ENCODE peak calls at places on chromosomes 11 and 22, in four cellular contexts. Z, C, D and W are unnamed samples.

GRCh38 chr11:120569903-120570302 is 58.4 kb downstream of the GRIK4 start:
- DNase-seq in C (no peak), D (no peak), Z (no peak), W (no peak)

GRCh38 chr22:36027579-36027959 is 1.1 kb downstream of the RBFOX2 start:
- DNase-seq in D (no peak), C (no peak), Z (no peak), W (no peak)

GRCh38 chr11:118342503-118343161 is at the start of gene CD3D:
- DNase-seq in D (peak; percentile 54), C (no peak), Z (peak; percentile 39), W (peak; percentile 55)

GRCh38 chr22:24408630-24409029 is 18.8 kb upstream of the ADORA2A start:
- DNase-seq in D (no peak), C (no peak), Z (no peak), W (no peak)

GRCh38 chr22:43921361-43921760 is 2.2 kb upstream of the PNPLA3 start:
- DNase-seq in C (no peak), D (no peak), Z (no peak), W (no peak)

GRCh38 chr22:40498454-40499186 is 128.2 kb downstream of the SGSM3 start:
- DNase-seq in C (no peak), Z (no peak), D (no peak), W (no peak)

GRCh38 chr11:34750692-34751405 is 130.0 kb downstream of the EHF start:
- DNase-seq in D (no peak), C (no peak), Z (no peak), W (no peak)

GRCh38 chr11:32116668-32117067 is 25.8 kb downstream of the RCN1 start:
- DNase-seq in D (no peak), C (no peak), Z (no peak), W (no peak)